ENCODE peak calls at places on chromosomes 6 and 20, in nine cellular contexts. G, K, X, A, D, B, N, P and Q are unnamed samples.

GRCh38 chr6:125910518-125910917 is 46.1 kb upstream of the HINT3 start:
- DNase-seq in G (no peak), K (no peak), X (no peak), A (no peak), D (peak; percentile 45), B (no peak), N (no peak), P (no peak), Q (no peak)

GRCh38 chr6:43990627-43991619 is 136.3 kb downstream of the MRPL14 start:
- DNase-seq in G (peak; percentile 83), K (no peak), X (peak; percentile 71), A (no peak), D (no peak), B (no peak), N (no peak), P (no peak), Q (no peak)

GRCh38 chr6:33298773-33299236 is at the start of gene RGL2:
- DNase-seq in G (peak; percentile 78), K (peak; percentile 47), X (peak; percentile 93), A (peak; percentile 67), D (peak; percentile 67), B (peak; percentile 33), N (no peak), P (peak; percentile 84), Q (no peak)

GRCh38 chr6:27517928-27518787 is 45.3 kb upstream of the ZNF184 start:
- DNase-seq in G (peak; percentile 52), K (no peak), X (no peak), A (no peak), D (no peak), B (no peak), N (no peak), P (no peak), Q (no peak)

GRCh38 chr20:46767127-46767761 is 57.8 kb downstream of the SLC2A10 start:
- DNase-seq in G (peak; percentile 43), K (peak; percentile 74), X (no peak), A (no peak), D (peak; percentile 39), B (no peak), N (no peak), P (no peak), Q (no peak)

GRCh38 chr6:33695451-33695855 is 16.0 kb downstream of the UQCC2 start:
- DNase-seq in G (peak; percentile 31), K (no peak), X (no peak), A (no peak), D (no peak), B (no peak), N (no peak), P (no peak), Q (no peak)

GRCh38 chr6:167679137-167679736 is 147.5 kb upstream of the AFDN start:
- DNase-seq in G (no peak), K (no peak), X (no peak), A (no peak), D (no peak), B (no peak), N (no peak), P (no peak), Q (no peak)

GRCh38 chr6:109059591-109060021 is 35.0 kb downstream of the SESN1 start:
- DNase-seq in G (no peak), K (peak; percentile 19), X (no peak), A (no peak), D (peak; percentile 20), B (peak; percentile 49), N (no peak), P (no peak), Q (no peak)

GRCh38 chr6:151629791-151630190 is 136.0 kb downstream of the CCDC170 start:
- DNase-seq in G (no peak), K (no peak), X (no peak), A (no peak), D (no peak), B (no peak), N (no peak), P (no peak), Q (no peak)

GRCh38 chr6:139591075-139591474 is 216.6 kb upstream of the CITED2 start:
- DNase-seq in G (no peak), K (no peak), X (no peak), A (no peak), D (no peak), B (no peak), N (no peak), P (no peak), Q (no peak)

GRCh38 chr20:6184086-6184485 is 61.3 kb upstream of the FERMT1 start:
- DNase-seq in G (no peak), K (no peak), X (no peak), A (no peak), D (no peak), B (no peak), N (no peak), P (no peak), Q (no peak)

GRCh38 chr20:6180531-6180930 is 57.7 kb upstream of the FERMT1 start:
- DNase-seq in G (no peak), K (no peak), X (no peak), A (no peak), D (no peak), B (no peak), N (no peak), P (no peak), Q (no peak)

DNA sequence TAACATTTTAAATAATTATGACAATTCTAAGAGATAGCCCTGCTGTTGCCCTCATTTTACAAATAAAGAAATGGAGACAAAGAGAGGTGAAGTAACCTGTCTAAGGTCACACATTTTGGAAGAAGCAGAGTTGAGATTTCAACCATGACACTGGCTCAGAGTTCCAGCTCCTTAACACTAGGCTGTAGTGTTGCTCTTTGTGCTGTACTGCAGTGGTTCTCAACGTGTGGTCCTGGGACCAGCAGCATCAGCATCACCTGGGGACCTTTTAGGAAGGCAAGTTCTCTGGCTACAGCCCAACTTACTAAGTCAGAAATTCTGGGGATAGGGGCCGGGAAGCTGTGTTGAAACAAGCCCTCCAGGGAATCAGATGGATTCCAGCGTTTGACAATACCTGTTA is 62.4 kb upstream of the FERMT1 start:
- DNase-seq in G (no peak), K (no peak), X (no peak), A (no peak), D (no peak), B (no peak), N (no peak), P (no peak), Q (no peak)
- TF ChIP-seq CTCF in G (no peak), K (peak; percentile 10), X (no peak), A (no peak), D (no peak), B (no peak), N (peak; percentile 54), P (no peak), Q (no peak)

DNA sequence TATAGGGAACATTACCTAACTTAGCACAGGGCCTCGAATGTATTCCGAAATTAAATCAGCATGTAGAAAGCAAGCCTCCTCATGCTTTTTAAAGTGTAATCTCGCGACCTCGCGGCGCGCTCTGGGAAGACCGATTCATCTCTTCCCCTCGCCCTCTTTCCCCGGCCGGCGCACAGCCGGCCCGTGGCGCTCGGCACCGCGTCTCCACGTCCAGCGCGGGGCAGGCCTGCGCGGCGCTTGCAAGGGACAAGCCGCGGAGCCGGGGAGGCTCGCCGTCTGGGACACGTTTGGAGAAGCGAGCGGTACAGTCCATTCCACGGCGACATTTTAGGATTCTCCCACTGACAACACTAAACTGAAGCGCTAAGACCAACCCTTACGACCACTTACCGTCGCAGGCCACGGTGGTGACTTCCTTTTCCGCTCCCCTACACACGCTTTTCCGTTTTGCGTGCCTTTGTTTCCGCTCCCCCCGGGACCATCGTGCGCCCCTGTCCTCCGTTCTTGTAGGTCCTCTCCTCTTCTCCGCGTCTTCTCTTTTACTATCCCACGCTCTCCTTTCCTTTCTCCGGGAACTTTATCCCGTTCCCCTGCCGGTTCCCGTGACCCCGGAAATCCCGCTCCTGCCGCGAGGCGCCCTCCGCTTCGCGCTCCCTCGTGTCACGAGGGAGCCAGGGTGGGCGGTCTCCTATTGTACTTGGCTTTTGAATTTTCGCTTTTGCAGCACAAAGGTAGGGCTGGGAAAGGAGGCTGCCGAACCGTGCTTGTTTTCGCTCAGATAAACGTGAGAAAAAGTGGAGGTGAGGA is at the start of gene ECHDC1:
- DNase-seq in G (peak; percentile 86), K (peak; percentile 63), X (peak; percentile 78), A (peak; percentile 79), D (peak; percentile 73), B (peak; percentile 55), N (no peak), P (peak; percentile 68), Q (peak; percentile 17)
- TF ChIP-seq CTCF in G (no peak), K (no peak), X (no peak), A (no peak), D (no peak), B (no peak), N (no peak), P (no peak), Q (no peak)

GRCh38 chr6:1689141-1689540 is 79.4 kb downstream of the FOXC1 start:
- DNase-seq in G (no peak), K (peak; percentile 49), X (no peak), A (no peak), D (no peak), B (peak; percentile 87), N (no peak), P (no peak), Q (peak; percentile 31)

GRCh38 chr6:1687402-1687801 is 77.7 kb downstream of the FOXC1 start:
- DNase-seq in G (no peak), K (no peak), X (no peak), A (no peak), D (no peak), B (no peak), N (no peak), P (no peak), Q (no peak)

GRCh38 chr6:1688396-1688795 is 78.7 kb downstream of the FOXC1 start:
- DNase-seq in G (no peak), K (no peak), X (no peak), A (no peak), D (no peak), B (no peak), N (no peak), P (no peak), Q (no peak)

GRCh38 chr6:1686117-1687098 is 76.7 kb downstream of the FOXC1 start:
- DNase-seq in G (peak; percentile 58), K (peak; percentile 87), X (no peak), A (no peak), D (no peak), B (peak; percentile 90), N (no peak), P (peak; percentile 29), Q (peak; percentile 99)
- TF ChIP-seq CTCF in G (peak; percentile 72), K (peak; percentile 29), X (no peak), A (no peak), D (no peak), B (peak; percentile 61), N (no peak), P (peak; percentile 45), Q (peak; percentile 36)

DNA sequence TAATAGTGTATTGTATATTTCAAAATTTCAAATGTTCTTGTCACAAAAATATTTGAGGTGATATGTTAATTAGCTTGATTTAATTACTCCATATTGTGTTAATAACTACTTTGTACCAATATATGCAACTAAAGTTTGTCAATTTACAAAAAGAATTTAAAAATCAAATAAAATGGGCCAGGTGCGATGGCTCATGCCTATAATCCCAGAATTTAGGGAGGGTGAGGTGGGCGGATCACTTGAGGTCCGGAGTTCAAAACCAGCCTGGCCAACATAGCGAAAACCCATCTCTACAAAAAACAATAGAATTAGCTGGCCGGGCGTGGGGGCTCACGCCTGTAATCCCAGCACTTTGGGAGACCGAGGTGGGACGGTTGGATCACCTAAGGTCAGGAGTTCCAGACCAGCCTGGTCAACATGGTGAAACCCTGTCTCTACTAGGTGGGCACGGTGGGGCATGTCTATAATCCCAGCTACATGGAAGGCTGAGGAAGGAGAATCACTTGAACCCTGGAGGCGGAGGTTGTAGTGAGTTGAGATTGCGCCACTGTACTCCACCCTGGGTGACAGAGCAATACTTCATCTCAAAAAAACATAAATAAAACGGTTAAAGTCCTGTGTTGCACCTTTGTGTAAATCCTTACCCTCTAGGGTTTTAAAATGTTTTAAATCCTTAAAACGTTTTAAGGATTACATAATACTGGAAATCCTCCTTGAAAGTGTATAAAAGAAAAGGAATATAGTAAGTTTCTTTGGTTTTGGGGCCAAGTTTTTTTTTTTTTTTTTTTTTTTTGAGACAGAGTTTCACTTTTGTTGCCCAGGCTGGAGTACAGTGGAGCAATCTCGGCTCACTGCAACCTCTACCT is 4.0 kb downstream of the HSPA1B start:
- DNase-seq in G (no peak), K (no peak), X (no peak), A (no peak), D (no peak), B (no peak), N (no peak), P (no peak), Q (no peak)
- TF ChIP-seq CTCF in G (no peak), K (no peak), X (no peak), A (no peak), D (no peak), B (no peak), N (no peak), P (no peak), Q (no peak)